ENCODE peak calls at places on chromosomes 6 and 20, in four cellular contexts. One of them, this sample, is unnamed.
A peak's percentile ranks its signal among the peaks of the same experiment; 100 is the strongest.

GRCh38 chr6:109456283-109456583 is 661 bp upstream of the MICAL1 start:
- DNase-seq in cardiac fibroblast: no peak
- DNase-seq in GM23338: peak; percentile 71
- DNase-seq in fibroblast of lung: no peak
- DNase-seq in this sample: no peak

GRCh38 chr6:129680633-129681032 is 29.3 kb downstream of the ARHGAP18 start:
- DNase-seq in cardiac fibroblast: no peak
- DNase-seq in GM23338: no peak
- DNase-seq in fibroblast of lung: no peak
- DNase-seq in this sample: no peak

GRCh38 chr6:109896333-109896732 is 81.8 kb upstream of the GPR6 start:
- DNase-seq in cardiac fibroblast: peak; percentile 5
- DNase-seq in GM23338: no peak
- DNase-seq in fibroblast of lung: peak; percentile 74
- DNase-seq in this sample: no peak

GRCh38 chr6:130037207-130037811 is 18.9 kb downstream of the L3MBTL3 start:
- DNase-seq in cardiac fibroblast: peak; percentile 20
- DNase-seq in GM23338: peak; percentile 27
- DNase-seq in fibroblast of lung: no peak
- DNase-seq in this sample: no peak

GRCh38 chr6:111367393-111368088 is 115.5 kb downstream of the REV3L start:
- DNase-seq in cardiac fibroblast: no peak
- DNase-seq in GM23338: no peak
- DNase-seq in fibroblast of lung: no peak
- DNase-seq in this sample: no peak

GRCh38 chr20:9215539-9215938 is 146.7 kb downstream of the PLCB4 start:
- DNase-seq in cardiac fibroblast: peak; percentile 24
- DNase-seq in GM23338: peak; percentile 61
- DNase-seq in fibroblast of lung: no peak
- DNase-seq in this sample: no peak

GRCh38 chr20:1526310-1526709 is 31.2 kb downstream of the SIRPD start:
- DNase-seq in cardiac fibroblast: no peak
- DNase-seq in GM23338: no peak
- DNase-seq in fibroblast of lung: no peak
- DNase-seq in this sample: no peak

GRCh38 chr6:79784013-79784753 is 153.1 kb downstream of the SH3BGRL2 start:
- DNase-seq in cardiac fibroblast: no peak
- DNase-seq in GM23338: no peak
- DNase-seq in fibroblast of lung: no peak
- DNase-seq in this sample: no peak

GRCh38 chr6:13384966-13385365 is 56.6 kb upstream of the TBC1D7 start:
- DNase-seq in cardiac fibroblast: no peak
- DNase-seq in GM23338: no peak
- DNase-seq in fibroblast of lung: no peak
- DNase-seq in this sample: no peak

GRCh38 chr6:12729467-12729866 is 12.9 kb downstream of the PHACTR1 start:
- DNase-seq in cardiac fibroblast: no peak
- DNase-seq in GM23338: no peak
- DNase-seq in fibroblast of lung: no peak
- DNase-seq in this sample: no peak

GRCh38 chr6:157921685-157922367 is 59.8 kb upstream of the SYNJ2 start:
- DNase-seq in cardiac fibroblast: no peak
- DNase-seq in GM23338: no peak
- DNase-seq in fibroblast of lung: peak; percentile 16
- DNase-seq in this sample: no peak

GRCh38 chr20:6611911-6612614 is 155.4 kb upstream of the BMP2 start:
- DNase-seq in cardiac fibroblast: no peak
- DNase-seq in GM23338: no peak
- DNase-seq in fibroblast of lung: no peak
- DNase-seq in this sample: no peak

GRCh38 chr20:56433880-56434255 is 21.8 kb downstream of the CASS4 start:
- DNase-seq in cardiac fibroblast: peak; percentile 76
- DNase-seq in GM23338: no peak
- DNase-seq in fibroblast of lung: peak; percentile 92
- DNase-seq in this sample: no peak

GRCh38 chr6:69179681-69180080 is 544.6 kb downstream of the ADGRB3 start:
- DNase-seq in cardiac fibroblast: peak; percentile 9
- DNase-seq in GM23338: peak; percentile 11
- DNase-seq in fibroblast of lung: peak; percentile 11
- DNase-seq in this sample: no peak

GRCh38 chr20:61127311-61128044 is 124.6 kb upstream of the CDH4 start:
- DNase-seq in cardiac fibroblast: peak; percentile 84
- DNase-seq in GM23338: no peak
- DNase-seq in fibroblast of lung: peak; percentile 91
- DNase-seq in this sample: no peak

GRCh38 chr6:15073344-15073789 is 172.5 kb upstream of the JARID2 start:
- DNase-seq in cardiac fibroblast: no peak
- DNase-seq in GM23338: no peak
- DNase-seq in fibroblast of lung: peak; percentile 62
- DNase-seq in this sample: no peak

GRCh38 chr6:73942581-73942980 is 246.6 kb downstream of the CD109 start:
- DNase-seq in cardiac fibroblast: peak; percentile 59
- DNase-seq in GM23338: peak; percentile 76
- DNase-seq in fibroblast of lung: peak; percentile 16
- DNase-seq in this sample: no peak

GRCh38 chr6:67353861-67354260 is 1281.2 kb upstream of the ADGRB3 start:
- DNase-seq in cardiac fibroblast: no peak
- DNase-seq in GM23338: no peak
- DNase-seq in fibroblast of lung: no peak
- DNase-seq in this sample: no peak

GRCh38 chr6:998551-998950 is 305.6 kb upstream of the EXOC2 start:
- DNase-seq in cardiac fibroblast: no peak
- DNase-seq in GM23338: no peak
- DNase-seq in fibroblast of lung: no peak
- DNase-seq in this sample: no peak

GRCh38 chr6:28542440-28543293 is 17.0 kb downstream of the GPX5 start:
- DNase-seq in cardiac fibroblast: peak; percentile 93
- DNase-seq in GM23338: peak; percentile 98
- DNase-seq in fibroblast of lung: peak; percentile 87
- DNase-seq in this sample: peak; percentile 78

GRCh38 chr6:43809417-43810305 is 39.6 kb downstream of the VEGFA start:
- DNase-seq in cardiac fibroblast: peak; percentile 74
- DNase-seq in GM23338: no peak
- DNase-seq in fibroblast of lung: peak; percentile 80
- DNase-seq in this sample: no peak

GRCh38 chr20:59145926-59146800 is 17.5 kb upstream of the ZNF831 start:
- DNase-seq in cardiac fibroblast: no peak
- DNase-seq in GM23338: no peak
- DNase-seq in fibroblast of lung: no peak
- DNase-seq in this sample: no peak

GRCh38 chr6:34517461-34517868 is 38.7 kb downstream of the SPDEF start:
- DNase-seq in cardiac fibroblast: no peak
- DNase-seq in GM23338: no peak
- DNase-seq in fibroblast of lung: no peak
- DNase-seq in this sample: no peak

GRCh38 chr6:5517781-5518180 is 256.5 kb downstream of the FARS2 start:
- DNase-seq in cardiac fibroblast: no peak
- DNase-seq in GM23338: no peak
- DNase-seq in fibroblast of lung: no peak
- DNase-seq in this sample: no peak

GRCh38 chr6:14921170-14921569 is 324.7 kb upstream of the JARID2 start:
- DNase-seq in cardiac fibroblast: no peak
- DNase-seq in GM23338: peak; percentile 20
- DNase-seq in fibroblast of lung: peak; percentile 73
- DNase-seq in this sample: peak; percentile 76

GRCh38 chr6:132320007-132320406 is 81.3 kb downstream of the MOXD1 start:
- DNase-seq in cardiac fibroblast: peak; percentile 88
- DNase-seq in GM23338: no peak
- DNase-seq in fibroblast of lung: peak; percentile 82
- DNase-seq in this sample: no peak

GRCh38 chr6:132316970-132317369 is 84.3 kb downstream of the MOXD1 start:
- DNase-seq in cardiac fibroblast: no peak
- DNase-seq in GM23338: no peak
- DNase-seq in fibroblast of lung: no peak
- DNase-seq in this sample: no peak

DNA sequence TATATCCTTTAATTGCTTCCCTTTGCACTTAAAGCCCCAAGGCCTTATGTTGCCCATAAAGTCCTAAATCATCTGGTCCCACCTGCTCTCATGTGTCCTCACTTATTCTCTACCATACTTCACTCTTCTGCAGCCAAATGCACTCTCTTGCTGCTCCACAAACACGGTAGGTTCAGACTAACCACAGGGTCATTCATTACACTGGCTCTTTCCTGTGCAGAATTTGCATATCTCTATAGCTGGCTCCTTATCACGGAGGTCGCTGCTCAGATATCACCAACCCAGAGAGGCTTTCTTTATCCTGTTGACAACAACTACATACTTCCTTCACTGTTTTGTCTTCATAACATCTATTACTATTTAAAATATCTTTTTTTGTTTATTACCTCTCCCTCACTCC is 86.8 kb downstream of the MOXD1 start:
- DNase-seq in cardiac fibroblast: no peak
- DNase-seq in GM23338: no peak
- DNase-seq in fibroblast of lung: no peak
- DNase-seq in this sample: no peak
- TF ChIP-seq CTCF in cardiac fibroblast: no peak
- TF ChIP-seq CTCF in GM23338: no peak
- TF ChIP-seq CTCF in fibroblast of lung: no peak
- TF ChIP-seq CTCF in this sample: no peak

DNA sequence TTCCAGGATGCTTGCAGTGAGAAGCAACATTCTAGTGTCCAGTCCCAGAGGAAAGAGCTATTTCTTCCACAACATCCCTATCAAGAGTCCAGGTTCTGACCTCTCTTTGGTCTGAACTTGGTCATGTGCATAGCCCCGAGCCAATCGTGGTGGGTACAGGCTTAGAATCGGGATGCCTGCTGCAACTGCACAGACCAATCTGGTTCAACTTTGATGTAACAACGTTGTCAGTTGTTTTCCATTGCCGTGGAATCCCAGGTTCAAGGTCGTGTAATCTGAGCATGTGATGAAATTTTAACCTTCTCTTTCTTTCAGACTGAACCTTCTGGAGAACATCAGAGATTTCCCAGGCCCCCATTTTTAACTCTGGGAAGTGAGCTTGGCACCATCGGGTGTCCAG is 130.5 kb downstream of the ANKRD60 start:
- DNase-seq in cardiac fibroblast: no peak
- DNase-seq in GM23338: no peak
- DNase-seq in fibroblast of lung: no peak
- DNase-seq in this sample: no peak
- TF ChIP-seq CTCF in cardiac fibroblast: no peak
- TF ChIP-seq CTCF in GM23338: no peak
- TF ChIP-seq CTCF in fibroblast of lung: no peak
- TF ChIP-seq CTCF in this sample: no peak

GRCh38 chr20:15703171-15703911 is 869.9 kb downstream of the KIF16B start:
- DNase-seq in cardiac fibroblast: peak; percentile 83
- DNase-seq in GM23338: no peak
- DNase-seq in fibroblast of lung: peak; percentile 66
- DNase-seq in this sample: no peak

GRCh38 chr20:15700147-15700765 is 873.0 kb downstream of the KIF16B start:
- DNase-seq in cardiac fibroblast: no peak
- DNase-seq in GM23338: peak; percentile 6
- DNase-seq in fibroblast of lung: no peak
- DNase-seq in this sample: no peak

GRCh38 chr20:15702161-15702560 is 871.1 kb downstream of the KIF16B start:
- DNase-seq in cardiac fibroblast: peak; percentile 67
- DNase-seq in GM23338: no peak
- DNase-seq in fibroblast of lung: peak; percentile 48
- DNase-seq in this sample: no peak

DNA sequence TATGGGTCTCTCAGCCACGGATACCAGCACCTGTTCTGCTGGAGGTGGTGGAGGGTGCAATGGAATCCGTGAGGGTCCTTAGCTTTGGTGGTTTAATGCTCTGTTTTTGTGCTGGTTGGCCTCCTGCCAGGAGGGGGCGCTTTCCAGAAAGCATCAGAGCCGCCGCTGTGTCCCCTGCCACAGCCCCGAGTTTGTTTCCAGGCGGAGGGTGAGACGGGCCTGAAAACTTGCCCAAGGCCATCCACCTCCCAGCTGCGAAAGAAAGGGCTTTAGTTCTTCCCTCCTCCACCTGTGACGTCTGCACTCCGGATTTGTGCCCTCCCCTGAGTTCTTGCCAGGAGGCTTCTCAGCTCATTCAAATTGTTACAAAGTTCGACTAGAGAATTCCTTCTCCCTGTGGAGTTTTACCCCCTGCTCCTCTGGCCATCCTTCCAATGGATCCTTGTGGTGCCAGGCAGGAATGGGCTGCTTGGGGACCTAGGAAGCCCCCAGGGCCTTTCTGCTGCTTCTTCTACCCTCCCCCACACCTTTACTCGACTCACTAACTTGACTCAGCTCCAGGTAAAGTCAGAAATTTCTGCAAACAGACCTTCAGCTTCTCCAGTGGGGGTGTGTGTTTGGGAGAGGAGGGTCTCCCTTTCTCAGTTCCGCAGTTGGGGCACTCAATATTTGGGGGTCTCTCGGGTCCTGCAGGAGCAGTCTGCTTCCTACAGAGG is 873.7 kb downstream of the KIF16B start:
- DNase-seq in cardiac fibroblast: no peak
- DNase-seq in GM23338: peak; percentile 36
- DNase-seq in fibroblast of lung: no peak
- DNase-seq in this sample: no peak
- TF ChIP-seq CTCF in cardiac fibroblast: no peak
- TF ChIP-seq CTCF in GM23338: peak; percentile 59
- TF ChIP-seq CTCF in fibroblast of lung: no peak
- TF ChIP-seq CTCF in this sample: no peak

DNA sequence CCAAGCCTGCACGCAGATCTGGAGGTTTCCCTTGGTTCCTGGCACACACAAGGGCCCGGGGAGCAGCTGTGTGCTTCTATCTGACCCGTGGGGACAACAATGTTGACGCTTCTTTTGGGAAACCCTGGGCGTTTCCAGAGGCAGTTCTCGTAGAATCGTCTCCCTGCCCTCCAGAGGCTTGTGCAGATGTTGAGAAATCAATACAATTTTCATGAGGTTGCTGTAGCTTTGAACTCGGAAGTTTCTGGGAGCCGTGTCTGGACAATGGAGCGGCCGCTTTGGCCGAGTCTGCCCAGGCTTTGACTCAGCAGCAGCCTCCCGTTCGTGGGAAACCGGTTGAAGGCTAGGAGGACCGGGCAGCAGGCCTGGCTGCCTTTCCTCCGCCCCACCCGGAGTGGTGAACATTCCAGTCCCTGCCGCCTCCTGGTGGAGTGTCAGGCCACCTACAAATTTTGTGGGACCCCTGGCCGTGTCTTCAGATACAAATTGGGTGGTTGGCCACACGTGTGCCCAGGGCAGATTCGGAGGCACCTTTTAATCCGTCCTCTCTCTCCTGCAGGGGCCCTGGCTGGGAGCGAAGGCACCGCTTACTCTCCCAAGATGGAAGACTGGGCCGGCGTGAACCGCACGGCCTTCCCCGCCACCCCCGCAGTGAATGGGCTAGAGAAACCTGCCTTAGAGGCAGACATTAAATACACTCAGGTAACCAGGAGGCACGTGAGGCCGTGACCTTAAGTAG is 2.7 kb downstream of the PAX1 start:
- DNase-seq in cardiac fibroblast: no peak
- DNase-seq in GM23338: peak; percentile 36
- DNase-seq in fibroblast of lung: no peak
- DNase-seq in this sample: peak; percentile 44
- TF ChIP-seq CTCF in cardiac fibroblast: no peak
- TF ChIP-seq CTCF in GM23338: no peak
- TF ChIP-seq CTCF in fibroblast of lung: no peak
- TF ChIP-seq CTCF in this sample: no peak

This sample was measured in nephron progenitor cell.